ENCODE peak calls at places on chromosome 2, in seven cellular contexts. M is GM23248, L is neural progenitor cell, F is IMR-90, R is kidney, V is endodermal cell, J is NT2/D1. P is an unnamed sample.

GRCh38 chr2:9234680-9235387 is 28.2 kb downstream of the ASAP2 start:
- DNase-seq in M (peak; percentile 86), L (no peak), F (peak; percentile 95), R (peak; percentile 79), V (no peak), J (no peak), P (no peak)

GRCh38 chr2:763766-764525 is 86.7 kb upstream of the TMEM18 start:
- DNase-seq in M (peak; percentile 16), L (no peak), F (no peak), R (no peak), V (no peak), J (no peak), P (no peak)

GRCh38 chr2:70684846-70685622 is 83.0 kb downstream of the ADD2 start:
- DNase-seq in M (no peak), L (no peak), F (no peak), R (no peak), V (peak; percentile 3), J (no peak), P (no peak)

GRCh38 chr2:238724728-238725127 is 123.2 kb upstream of the TWIST2 start:
- DNase-seq in M (no peak), L (no peak), F (no peak), R (no peak), V (peak; percentile 28), J (no peak), P (no peak)

GRCh38 chr2:25041928-25042320 is at the start of gene EFR3B:
- DNase-seq in M (peak; percentile 100), L (peak; percentile 99), F (peak; percentile 90), R (peak; percentile 98), V (peak; percentile 98), J (peak; percentile 90), P (peak; percentile 93)

GRCh38 chr2:239337122-239337876 is 63.5 kb downstream of the HDAC4 start:
- DNase-seq in M (no peak), L (no peak), F (no peak), R (no peak), V (no peak), J (no peak), P (peak; percentile 11)

GRCh38 chr2:12099374-12099773 is 352.9 kb downstream of the LPIN1 start:
- DNase-seq in M (no peak), L (no peak), F (no peak), R (no peak), V (no peak), J (no peak), P (no peak)

GRCh38 chr2:135052997-135053474 is 944 bp downstream of the RAB3GAP1 start:
- DNase-seq in M (peak; percentile 42), L (peak; percentile 4), F (no peak), R (no peak), V (peak; percentile 49), J (no peak), P (peak; percentile 16)

GRCh38 chr2:53568463-53568862 is 199.1 kb upstream of the CHAC2 start:
- DNase-seq in M (no peak), L (no peak), F (peak; percentile 5), R (no peak), V (no peak), J (no peak), P (peak; percentile 7)

GRCh38 chr2:222797308-222797707 is 63.5 kb upstream of the ACSL3 start:
- DNase-seq in M (peak; percentile 61), L (no peak), F (peak; percentile 34), R (no peak), V (no peak), J (no peak), P (no peak)

GRCh38 chr2:69083126-69083733 is 70.3 kb downstream of the ANTXR1 start:
- DNase-seq in M (peak; percentile 80), L (no peak), F (peak; percentile 45), R (no peak), V (no peak), J (no peak), P (no peak)

GRCh38 chr2:109059474-109060165 is 69.4 kb upstream of the SH3RF3 start:
- DNase-seq in M (no peak), L (no peak), F (no peak), R (no peak), V (no peak), J (no peak), P (no peak)

GRCh38 chr2:60964651-60965513 is 52.6 kb upstream of the PEX13 start:
- DNase-seq in M (peak; percentile 17), L (no peak), F (no peak), R (no peak), V (no peak), J (no peak), P (peak; percentile 35)

GRCh38 chr2:56117764-56118163 is 66.0 kb upstream of the CCDC85A start:
- DNase-seq in M (no peak), L (no peak), F (no peak), R (no peak), V (peak; percentile 76), J (no peak), P (no peak)

GRCh38 chr2:85429213-85429923 is 10.9 kb downstream of the SH2D6 start:
- DNase-seq in M (no peak), L (no peak), F (no peak), R (no peak), V (no peak), J (no peak), P (no peak)

GRCh38 chr2:85428343-85428881 is 9.9 kb downstream of the SH2D6 start:
- DNase-seq in M (peak; percentile 23), L (no peak), F (no peak), R (no peak), V (no peak), J (no peak), P (no peak)

GRCh38 chr2:85429924-85430289 is 11.4 kb downstream of the SH2D6 start:
- DNase-seq in M (no peak), L (no peak), F (no peak), R (no peak), V (no peak), J (no peak), P (no peak)

GRCh38 chr2:85431787-85432186 is 13.3 kb downstream of the SH2D6 start:
- DNase-seq in M (no peak), L (no peak), F (no peak), R (no peak), V (no peak), J (no peak), P (no peak)

DNA sequence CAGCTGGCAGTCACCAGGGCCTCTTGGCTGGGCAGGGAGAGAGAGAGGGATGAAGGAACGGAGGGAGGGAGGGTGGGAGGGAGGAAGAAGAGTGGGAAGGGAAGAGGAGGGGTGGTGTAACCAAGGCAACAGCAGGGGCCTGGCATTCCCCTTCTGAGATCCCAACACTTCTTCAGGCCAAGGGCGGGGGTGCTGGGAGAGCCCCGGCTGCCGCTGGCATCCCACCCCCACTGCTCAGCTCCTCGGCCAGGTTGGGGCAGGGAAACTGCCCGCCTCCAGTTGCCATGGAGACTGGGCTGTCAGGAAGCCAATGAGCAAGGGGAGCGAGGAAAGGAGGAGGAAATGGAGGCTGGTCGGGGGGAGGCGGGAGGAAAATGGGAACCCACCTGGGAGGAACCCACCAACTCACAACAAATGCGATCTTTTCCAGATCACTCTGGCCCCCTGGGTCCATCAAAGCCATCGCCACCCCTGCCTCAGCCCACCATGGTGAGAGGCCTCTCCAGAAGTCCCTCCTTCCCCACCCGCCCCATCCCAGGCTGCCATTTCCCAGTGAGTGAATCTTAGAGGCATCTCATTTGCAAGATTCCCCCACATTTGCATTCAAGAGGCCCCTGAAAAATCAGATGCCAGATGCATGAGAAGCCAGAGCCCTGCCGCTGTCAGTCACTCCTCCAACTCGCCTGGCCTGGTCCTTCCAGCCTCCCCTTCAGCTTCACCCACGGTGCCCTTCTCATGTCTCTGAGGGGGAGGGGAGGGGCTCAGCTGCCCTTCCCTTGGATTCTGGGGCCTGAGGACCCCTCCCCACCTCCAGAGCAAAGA is 12.5 kb downstream of the SH2D6 start:
- DNase-seq in M (no peak), L (peak; percentile 93), F (no peak), R (peak; percentile 82), V (peak; percentile 96), J (peak; percentile 81), P (no peak)
- H3K9ac ChIP-seq in M (no peak overlapping the region), L (no peak overlapping the region), F (no peak overlapping the region), R (no peak overlapping the region), V (no peak overlapping the region), J (peak overlapping the region; percentile 56), P (no peak overlapping the region)

GRCh38 chr2:207231962-207232361 is 66.2 kb upstream of the KLF7 start:
- DNase-seq in M (peak; percentile 35), L (no peak), F (peak; percentile 72), R (no peak), V (no peak), J (no peak), P (no peak)
- H3K9ac ChIP-seq in M (peak overlapping the region; percentile 33), L (no peak overlapping the region), F (no peak overlapping the region), R (no peak overlapping the region), V (no peak overlapping the region), J (no peak overlapping the region), P (no peak overlapping the region)

GRCh38 chr2:185745864-185746859 is 7.6 kb downstream of the FSIP2 start:
- DNase-seq in M (no peak), L (no peak), F (no peak), R (no peak), V (no peak), J (no peak), P (no peak)
- H3K9ac ChIP-seq in M (no peak overlapping the region), L (no peak overlapping the region), F (no peak overlapping the region), R (no peak overlapping the region), V (no peak overlapping the region), J (no peak overlapping the region), P (no peak overlapping the region)

GRCh38 chr2:120953843-120954584 is 218.3 kb downstream of the GLI2 start:
- DNase-seq in M (no peak), L (no peak), F (no peak), R (no peak), V (no peak), J (no peak), P (no peak)
- H3K9ac ChIP-seq in M (no peak overlapping the region), L (no peak overlapping the region), F (no peak overlapping the region), R (no peak overlapping the region), V (no peak overlapping the region), J (no peak overlapping the region), P (no peak overlapping the region)

GRCh38 chr2:178858896-178859628 is 51.8 kb upstream of the TTN start:
- DNase-seq in M (no peak), L (no peak), F (no peak), R (no peak), V (no peak), J (no peak), P (no peak)
- H3K9ac ChIP-seq in M (no peak overlapping the region), L (no peak overlapping the region), F (no peak overlapping the region), R (no peak overlapping the region), V (no peak overlapping the region), J (no peak overlapping the region), P (no peak overlapping the region)

GRCh38 chr2:28594029-28594368 is 98.1 kb downstream of the PLB1 start:
- DNase-seq in M (no peak), L (no peak), F (no peak), R (peak; percentile 29), V (no peak), J (no peak), P (no peak)
- H3K9ac ChIP-seq in M (no peak overlapping the region), L (no peak overlapping the region), F (no peak overlapping the region), R (no peak overlapping the region), V (no peak overlapping the region), J (peak overlapping the region; percentile 21), P (no peak overlapping the region)